ENCODE peak calls at places on chromosomes 11 and 22, in six cellular contexts. L, X, R, N, U and W are unnamed samples.

GRCh38 chr11:115618428-115618827 is 114.2 kb upstream of the CADM1 start:
- DNase-seq in L (no peak), X (no peak), R (no peak), N (no peak), U (no peak), W (no peak)

GRCh38 chr11:1234771-1235614 is 12.1 kb downstream of the MUC5B start:
- DNase-seq in L (no peak), X (peak; percentile 39), R (no peak), N (peak; percentile 49), U (no peak), W (no peak)

GRCh38 chr11:132439711-132440300 is 1069.4 kb downstream of the NTM start:
- DNase-seq in L (no peak), X (no peak), R (no peak), N (no peak), U (no peak), W (no peak)

GRCh38 chr22:50189184-50189848 is 3.6 kb downstream of the TRABD start:
- DNase-seq in L (no peak), X (no peak), R (no peak), N (no peak), U (no peak), W (no peak)

GRCh38 chr11:46832511-46833214 is 13.4 kb downstream of the CKAP5 start:
- DNase-seq in L (no peak), X (no peak), R (no peak), N (no peak), U (no peak), W (no peak)

GRCh38 chr22:49671331-49672012 is 156.2 kb downstream of the BRD1 start:
- DNase-seq in L (no peak), X (no peak), R (no peak), N (peak; percentile 44), U (no peak), W (no peak)

GRCh38 chr11:124582565-124582964 is 12.8 kb downstream of the OR8A1 start:
- DNase-seq in L (no peak), X (no peak), R (no peak), N (no peak), U (no peak), W (no peak)

GRCh38 chr11:67309166-67309565 is 5.8 kb downstream of the SSH3 start:
- DNase-seq in L (no peak), X (no peak), R (no peak), N (peak; percentile 29), U (no peak), W (no peak)

GRCh38 chr11:76823481-76824028 is 37.2 kb upstream of the ACER3 start:
- DNase-seq in L (no peak), X (no peak), R (peak; percentile 40), N (peak; percentile 49), U (peak; percentile 66), W (no peak)

GRCh38 chr22:35631597-35631996 is 14.5 kb upstream of the MB start:
- DNase-seq in L (no peak), X (peak; percentile 80), R (peak; percentile 36), N (peak; percentile 93), U (peak; percentile 73), W (no peak)

GRCh38 chr11:11265994-11266606 is 87.0 kb downstream of the CSNK2A3 start:
- DNase-seq in L (peak; percentile 17), X (peak; percentile 65), R (peak; percentile 10), N (peak; percentile 93), U (peak; percentile 63), W (no peak)

GRCh38 chr11:124890701-124891389 is 6.8 kb downstream of the ROBO4 start:
- DNase-seq in L (no peak), X (no peak), R (no peak), N (no peak), U (no peak), W (no peak)

GRCh38 chr22:40748388-40748970 is 69.2 kb downstream of the MCHR1 start:
- DNase-seq in L (no peak), X (no peak), R (no peak), N (peak; percentile 56), U (no peak), W (no peak)

GRCh38 chr11:74820763-74821162 is 72.1 kb downstream of the RNF169 start:
- DNase-seq in L (no peak), X (no peak), R (peak; percentile 87), N (no peak), U (no peak), W (no peak)

GRCh38 chr11:16924462-16924825 is 89.8 kb downstream of the PLEKHA7 start:
- DNase-seq in L (no peak), X (no peak), R (no peak), N (no peak), U (no peak), W (no peak)

GRCh38 chr11:62687508-62688396 is 1.6 kb downstream of the LRRN4CL start:
- DNase-seq in L (no peak), X (no peak), R (no peak), N (peak; percentile 70), U (no peak), W (no peak)

GRCh38 chr11:97201743-97202612 is 812.2 kb downstream of the JRKL start:
- DNase-seq in L (no peak), X (no peak), R (no peak), N (no peak), U (no peak), W (no peak)

GRCh38 chr11:59416613-59417012 is 9.6 kb downstream of the OR5A2 start:
- DNase-seq in L (no peak), X (no peak), R (no peak), N (no peak), U (no peak), W (no peak)

GRCh38 chr11:48093795-48094642 is 113.7 kb downstream of the PTPRJ start:
- DNase-seq in L (no peak), X (no peak), R (peak; percentile 52), N (no peak), U (peak; percentile 39), W (no peak)

GRCh38 chr11:44484211-44484610 is 81.3 kb upstream of the CD82 start:
- DNase-seq in L (no peak), X (no peak), R (peak; percentile 13), N (peak; percentile 81), U (no peak), W (no peak)